ENCODE peak calls at places on chromosomes 2 and 18, in ten cellular contexts. I is GM12878, L is fibroblast of lung, M is H1, D is astrocyte, C is neural progenitor cell, F is K562, Z is HCT116, H is keratinocyte, T is hepatocyte. N is an unnamed sample.

GRCh38 chr18:31624892-31625640 is 33.4 kb downstream of the TTR start:
- DNase-seq in F (peak), Z (no peak), L (no peak), T (no peak), M (no peak), D (no peak), C (no peak), I (no peak), H (no peak), N (no peak)

GRCh38 chr18:68962623-68963022 is 164.7 kb downstream of the CCDC102B start:
- DNase-seq in T (no peak), I (no peak), F (no peak), M (no peak), L (no peak), C (no peak), Z (no peak), H (no peak), D (no peak), N (no peak)

GRCh38 chr18:62399781-62400308 is 74.7 kb downstream of the TNFRSF11A start:
- DNase-seq in T (peak), Z (no peak), F (no peak), I (no peak), C (peak), H (no peak), L (no peak), M (no peak), D (no peak), N (no peak)

GRCh38 chr2:222294996-222295367 is 3.8 kb downstream of the PAX3 start:
- DNase-seq in M (no peak), T (no peak), D (no peak), C (peak), L (no peak), F (no peak), Z (no peak), H (no peak), I (no peak), N (no peak)

GRCh38 chr2:224284134-224284946 is 117.6 kb downstream of the FAM124B start:
- DNase-seq in H (no peak), F (peak), Z (peak), L (no peak), D (no peak), T (peak), I (no peak), C (peak), M (no peak), N (peak)

GRCh38 chr2:101546376-101547058 is 71.6 kb upstream of the RFX8 start:
- DNase-seq in Z (peak), L (peak), H (no peak), F (no peak), C (no peak), I (no peak), M (no peak), T (no peak), D (peak), N (no peak)

GRCh38 chr2:5609191-5609590 is 83.0 kb upstream of the SOX11 start:
- DNase-seq in C (peak), I (no peak), F (no peak), L (no peak), M (no peak), H (no peak), D (no peak), Z (no peak), T (peak), N (no peak)

GRCh38 chr2:105926960-105927678 is 182.4 kb downstream of the NCK2 start:
- DNase-seq in H (no peak), F (no peak), D (no peak), I (no peak), Z (no peak), C (no peak), M (no peak), T (no peak), L (no peak), N (peak)

DNA sequence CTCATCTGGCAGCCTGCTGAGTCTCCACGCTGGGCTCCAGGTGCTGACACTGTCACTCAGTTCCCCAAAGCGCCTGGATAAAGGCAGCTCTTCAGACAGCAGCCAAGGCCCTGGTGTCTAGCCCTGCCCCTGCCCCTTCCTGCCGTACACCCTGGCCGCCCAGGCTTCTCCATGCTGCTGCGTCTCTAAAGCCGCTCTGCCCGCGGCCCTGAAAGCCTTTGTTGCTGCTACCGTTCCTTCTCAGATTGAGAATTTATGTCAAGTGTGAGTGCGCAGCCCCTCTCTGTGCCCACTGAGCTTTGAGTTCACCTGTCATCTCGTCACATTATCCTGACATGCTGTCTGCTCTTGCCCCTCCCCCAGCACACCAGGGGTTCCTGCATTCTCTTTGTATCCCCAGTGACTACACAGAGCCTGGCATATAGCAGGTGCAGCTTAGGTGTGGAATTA is 140.1 kb upstream of the BCL2L11 start:
- DNase-seq in M (no peak), T (no peak), C (peak), F (no peak), Z (no peak), I (no peak), L (no peak), H (no peak), D (no peak), N (no peak)
- TF ChIP-seq EZH2 in M (no peak), T (no peak), C (no peak), F (no peak), Z (no peak), I (no peak), L (no peak), H (no peak), D (no peak), N (no peak)

DNA sequence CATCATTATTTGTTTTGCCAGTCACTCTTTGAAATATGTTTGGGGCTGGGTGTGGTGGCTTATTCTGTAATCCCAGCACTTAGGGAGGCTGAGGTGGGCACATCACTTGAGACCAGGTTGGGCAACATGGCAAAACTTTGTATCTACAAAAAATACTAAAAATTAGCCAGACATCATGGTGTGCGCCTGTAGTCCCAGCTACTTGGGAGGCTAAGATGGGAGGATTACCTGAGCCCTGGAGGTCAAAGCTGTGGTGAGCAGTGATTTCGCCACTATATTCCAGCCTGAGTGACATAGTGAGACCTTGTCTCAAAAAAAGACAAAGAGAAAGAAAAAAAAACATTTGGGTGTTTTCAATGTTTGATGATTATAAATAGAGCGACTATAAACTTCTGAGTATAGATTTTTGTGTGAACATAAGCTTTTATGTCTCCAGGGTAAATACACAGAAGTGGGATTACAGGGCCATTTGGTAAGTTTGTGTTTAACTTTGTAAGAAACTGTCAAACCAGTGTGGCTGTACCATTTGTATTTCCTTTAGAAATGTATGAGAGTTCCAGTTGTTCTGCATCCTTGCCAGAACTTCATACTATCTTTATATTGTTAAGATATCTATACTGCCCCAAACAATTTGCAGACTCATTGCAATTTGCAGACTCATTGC is 15.8 kb downstream of the BIRC6 start:
- DNase-seq in I (no peak), F (no peak), T (no peak), C (no peak), M (no peak), Z (no peak), H (no peak), D (no peak), L (no peak), N (no peak)
- TF ChIP-seq EZH2 in I (no peak), F (no peak), T (no peak), C (no peak), M (no peak), Z (no peak), H (no peak), D (no peak), L (no peak), N (no peak)

DNA sequence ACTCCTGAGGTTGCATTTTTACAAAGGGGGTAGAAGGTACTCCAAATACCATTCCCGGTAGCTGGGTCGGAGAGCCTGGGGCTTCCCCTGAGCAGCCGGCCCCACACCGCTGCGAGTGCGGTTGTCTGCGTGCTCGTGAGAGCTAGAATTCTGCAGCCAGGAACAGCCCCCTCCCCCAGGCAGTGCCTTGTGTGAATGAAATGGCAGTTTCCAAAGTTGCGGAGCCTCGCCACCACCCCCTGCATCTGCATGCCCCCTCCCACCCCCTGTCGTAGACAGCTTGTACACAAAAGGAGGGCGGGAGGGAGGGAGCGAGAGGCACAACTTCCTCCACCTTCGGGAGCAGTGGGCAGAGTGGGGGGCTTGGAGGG is 1.1 kb downstream of the MYCN start:
- DNase-seq in H (no peak), D (no peak), L (no peak), Z (no peak), I (no peak), F (no peak), M (peak), T (peak), C (peak), N (peak)
- TF ChIP-seq EZH2 in H (no peak), D (no peak), L (no peak), Z (no peak), I (no peak), F (no peak), M (no peak), T (no peak), C (no peak), N (no peak)

GRCh38 chr2:218891275-218892135 is 10.9 kb downstream of the WNT10A start:
- DNase-seq in C (no peak), L (no peak), H (no peak), T (no peak), F (no peak), D (no peak), M (no peak), Z (no peak), I (no peak), N (no peak)

GRCh38 chr2:218894168-218895157 is 13.8 kb downstream of the WNT10A start:
- DNase-seq in M (no peak), I (no peak), D (no peak), F (no peak), H (no peak), T (no peak), C (no peak), L (no peak), Z (no peak), N (no peak)

GRCh38 chr2:218895326-218895725 is 14.7 kb downstream of the WNT10A start:
- DNase-seq in I (no peak), C (no peak), L (no peak), F (no peak), Z (no peak), D (no peak), H (no peak), T (peak), M (no peak), N (no peak)

GRCh38 chr2:218892693-218893348 is 12.2 kb downstream of the WNT10A start:
- DNase-seq in I (peak), T (peak), D (peak), F (peak), H (no peak), M (no peak), C (peak), L (peak), Z (peak), N (peak)

GRCh38 chr2:218893349-218894167 is 12.9 kb downstream of the WNT10A start:
- DNase-seq in M (no peak), L (no peak), Z (no peak), H (no peak), T (no peak), D (no peak), F (no peak), C (no peak), I (no peak), N (no peak)
- TF ChIP-seq EZH2 in M (peak), L (no peak), Z (no peak), H (no peak), T (no peak), D (peak), F (no peak), C (no peak), I (no peak), N (no peak)

GRCh38 chr2:118850171-118850900 is 2.9 kb upstream of the EN1 start:
- DNase-seq in T (no peak), F (no peak), I (no peak), H (no peak), L (no peak), C (peak), Z (no peak), M (no peak), D (no peak), N (no peak)
- TF ChIP-seq EZH2 in T (peak), F (no peak), I (no peak), H (no peak), L (peak), C (peak), Z (no peak), M (peak), D (peak), N (no peak)

DNA sequence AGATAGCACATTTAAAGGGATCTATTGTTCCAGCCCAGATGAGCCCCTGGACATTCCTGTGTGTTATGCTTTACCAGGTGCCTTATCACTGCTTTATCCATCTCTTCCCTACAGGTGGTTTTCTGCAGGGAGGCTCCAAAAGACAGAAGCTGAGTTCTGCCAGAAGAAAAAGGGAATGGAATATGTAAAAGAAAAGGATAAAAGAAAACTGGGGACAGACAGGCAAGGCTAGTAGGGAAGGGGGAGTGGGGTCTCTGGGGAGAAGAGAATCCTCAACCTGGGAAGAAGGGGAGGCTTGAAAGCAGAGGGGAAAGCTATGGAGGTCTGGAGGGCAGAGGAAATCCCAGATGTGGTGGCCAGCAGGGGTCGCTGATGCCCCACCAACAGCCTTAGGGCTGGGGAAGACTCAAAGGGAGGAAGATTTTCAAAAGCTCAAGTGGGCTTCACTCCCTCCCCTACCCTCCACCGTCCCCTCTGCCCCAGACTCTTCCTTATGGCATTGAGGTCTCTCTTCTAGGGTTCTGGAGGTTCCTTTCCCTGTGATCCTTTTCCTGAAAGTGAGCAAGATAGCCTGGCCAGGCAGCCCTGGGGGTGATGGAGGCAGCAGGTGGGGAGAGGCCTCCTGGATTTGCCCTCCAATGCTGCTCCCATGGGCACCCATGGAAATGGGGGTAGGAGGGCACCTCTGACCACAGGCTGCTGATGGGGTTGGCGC is 178.1 kb upstream of the PKDCC start:
- DNase-seq in M (peak), F (peak), C (peak), T (peak), Z (peak), H (no peak), I (peak), L (peak), D (no peak), N (peak)
- TF ChIP-seq EZH2 in M (peak), F (no peak), C (no peak), T (no peak), Z (no peak), H (no peak), I (no peak), L (no peak), D (no peak), N (no peak)

GRCh38 chr2:113157108-113157896 is 16.5 kb upstream of the PSD4 start:
- DNase-seq in D (peak), M (no peak), H (no peak), T (peak), Z (no peak), F (peak), I (no peak), C (peak), L (peak), N (no peak)
- TF ChIP-seq EZH2 in D (no peak), M (peak), H (no peak), T (no peak), Z (no peak), F (no peak), I (no peak), C (no peak), L (no peak), N (no peak)

DNA sequence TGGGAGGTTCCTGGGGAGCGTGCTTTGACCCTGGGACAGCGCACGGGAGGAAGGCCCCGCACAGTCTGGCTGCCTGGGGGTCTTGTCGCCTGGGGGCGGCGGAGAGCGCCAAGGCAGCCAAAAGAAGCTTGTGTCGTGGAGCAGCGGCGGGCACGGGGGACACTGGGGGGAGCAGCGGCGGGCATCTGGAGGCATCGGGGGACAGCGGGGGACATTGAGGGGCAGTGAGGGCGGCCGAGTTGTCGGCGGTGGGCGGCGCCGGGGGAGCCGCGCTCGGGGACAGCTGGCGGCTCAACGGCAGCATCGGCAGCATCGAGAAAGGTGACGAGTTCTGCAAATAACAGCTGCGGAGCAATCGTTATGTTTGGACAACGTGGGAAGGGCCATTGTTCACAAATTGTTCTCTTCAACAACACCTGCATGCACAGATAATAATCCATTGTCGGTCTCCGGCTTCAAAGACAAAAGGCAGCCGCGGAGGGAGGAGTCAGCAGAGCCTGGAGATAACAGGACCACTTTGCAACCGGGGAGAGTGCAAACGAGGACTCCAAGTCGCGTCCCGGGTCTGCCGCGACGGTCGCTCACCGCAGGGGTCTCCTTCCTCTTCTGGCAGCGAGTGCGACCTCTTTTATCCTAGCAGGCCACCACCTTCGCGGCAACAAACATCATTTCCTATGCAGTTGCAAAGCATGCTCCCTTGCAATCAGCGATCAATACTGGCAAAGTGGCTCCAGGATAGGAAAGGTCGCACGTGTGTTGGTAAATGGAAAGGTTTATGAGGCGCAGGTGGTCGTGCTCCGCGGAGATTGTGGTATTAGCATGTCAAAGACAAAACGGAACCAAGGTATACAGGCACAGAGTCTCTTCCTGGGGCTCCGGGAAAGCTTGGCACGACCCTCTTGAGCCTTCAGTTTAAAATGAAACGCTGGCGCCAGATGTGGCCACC is 132.3 kb upstream of the DLX2 start:
- DNase-seq in D (no peak), I (no peak), H (no peak), C (peak), Z (no peak), M (no peak), F (peak), L (no peak), T (peak), N (no peak)
- TF ChIP-seq EZH2 in D (peak), I (no peak), H (peak), C (peak), Z (no peak), M (peak), F (no peak), L (no peak), T (no peak), N (no peak)

GRCh38 chr2:88159481-88159880 is 10.7 kb upstream of the THNSL2 start:
- DNase-seq in L (no peak), I (no peak), T (no peak), Z (no peak), H (no peak), M (no peak), C (no peak), F (no peak), D (no peak), N (no peak)
- TF ChIP-seq EZH2 in L (no peak), I (no peak), T (no peak), Z (no peak), H (no peak), M (no peak), C (no peak), F (no peak), D (no peak), N (no peak)

GRCh38 chr18:22168360-22168921 is 948 bp upstream of the GATA6 start:
- DNase-seq in C (peak), I (no peak), M (no peak), T (peak), L (no peak), D (no peak), Z (no peak), F (peak), H (no peak), N (no peak)
- TF ChIP-seq EZH2 in C (peak), I (peak), M (peak), T (peak), L (peak), D (peak), Z (no peak), F (peak), H (peak), N (no peak)

N was measured in MM.1S.